ENCODE peak calls at places on chromosomes 6 and 20, in eight cellular contexts. Z is DMS 273 treated with DMSO at 0.1 percent for 48 hours; X is activated T-helper 1 cell treated with Interleukin-2 at 50 U/mL for 16 hours; I is NCI-H1105; Y is dorsolateral prefrontal cortex; G is activated gamma-delta T cell treated with anti-CD3 and anti-CD28 coated beads, Interleukin-2, amount 50 U/mL, for 16 hours; E is stimulated activated CD4-positive, alpha-beta T cell treated with anti-CD3 and anti-CD28 coated beads, Interleukin-15, amount 100 ng/mL, for 1 hour; U is cardiac fibroblast. V is an unnamed sample.

GRCh38 chr6:36204068-36204753 is 7.7 kb downstream of the BRPF3 start:
- DNase-seq in Z (no peak), G (peak; percentile 38), X (peak; percentile 23), U (no peak), I (no peak), Y (no peak), E (no peak), V (no peak)

GRCh38 chr6:53411451-53411850 is 62.7 kb upstream of the ELOVL5 start:
- DNase-seq in X (no peak), U (peak; percentile 30), G (no peak), I (no peak), E (no peak), Y (no peak), Z (no peak), V (no peak)

GRCh38 chr6:31559958-31560696 is 12.0 kb upstream of the LTA start:
- DNase-seq in G (peak; percentile 34), E (no peak), U (peak; percentile 76), Y (no peak), X (no peak), Z (no peak), I (no peak), V (no peak)

GRCh38 chr6:52522151-52522626 is 54.7 kb downstream of the TRAM2 start:
- DNase-seq in I (no peak), X (no peak), E (no peak), G (no peak), Z (no peak), U (peak; percentile 90), Y (no peak), V (no peak)

GRCh38 chr6:13164316-13164715 is 164.0 kb downstream of the TBC1D7 start:
- DNase-seq in Y (no peak), U (no peak), G (no peak), X (no peak), Z (no peak), I (no peak), E (no peak), V (no peak)

GRCh38 chr6:69044534-69044933 is 409.5 kb downstream of the ADGRB3 start:
- DNase-seq in Y (no peak), G (no peak), I (no peak), U (peak; percentile 58), Z (no peak), X (no peak), E (no peak), V (no peak)

GRCh38 chr6:163955752-163956151 is 541.2 kb downstream of the QKI start:
- DNase-seq in E (no peak), X (no peak), U (no peak), G (no peak), I (peak; percentile 26), Y (no peak), Z (no peak), V (no peak)

GRCh38 chr6:74853991-74854390 is 351.9 kb downstream of the COL12A1 start:
- DNase-seq in Y (no peak), U (no peak), Z (no peak), I (no peak), E (no peak), G (no peak), X (no peak), V (no peak)

GRCh38 chr20:5526516-5526915 is 209.8 kb upstream of the PROKR2 start:
- DNase-seq in I (no peak), Z (no peak), Y (no peak), X (no peak), E (no peak), U (no peak), G (no peak), V (no peak)

GRCh38 chr6:26104457-26105108 is 17.4 kb downstream of the HFE start:
- DNase-seq in G (no peak), U (peak; percentile 13), X (no peak), Z (no peak), E (no peak), Y (no peak), I (no peak), V (peak; percentile 55)

GRCh38 chr6:53263915-53264314 is 84.8 kb downstream of the ELOVL5 start:
- DNase-seq in G (no peak), U (peak; percentile 71), I (no peak), X (no peak), E (no peak), Z (no peak), Y (no peak), V (no peak)

GRCh38 chr20:5714261-5715041 is 35.8 kb upstream of the SHLD1 start:
- DNase-seq in X (peak; percentile 57), Y (no peak), E (peak; percentile 8), Z (no peak), U (peak; percentile 76), G (peak; percentile 63), I (no peak), V (no peak)